ENCODE peak calls at places on chromosome 17, in five cellular contexts. E is hippocampal formation, P is EL, O is fibroblast of lung, N is T47D. F is an unnamed sample.

GRCh38 chr17:17188586-17188985 is 17.5 kb downstream of the PLD6 start:
- DNase-seq in E (no peak), N (no peak), O (no peak), P (no peak), F (no peak)

GRCh38 chr17:35174835-35175334 is 19.3 kb downstream of the SLC35G3 start:
- DNase-seq in O (no peak), E (no peak), P (no peak), N (no peak), F (no peak)

GRCh38 chr17:33639103-33639991 is 346.3 kb upstream of the ASIC2 start:
- DNase-seq in N (no peak), P (no peak), E (no peak), O (no peak), F (no peak)

GRCh38 chr17:2789700-2790099 is 6.5 kb upstream of the RAP1GAP2 start:
- DNase-seq in E (no peak), N (no peak), O (no peak), P (no peak), F (no peak)

GRCh38 chr17:39703913-39704312 is 4.0 kb downstream of the ERBB2 start:
- DNase-seq in N (no peak), E (no peak), O (no peak), P (no peak), F (no peak)

GRCh38 chr17:68290268-68290954 is 516 bp downstream of the SLC16A6 start:
- DNase-seq in N (peak; percentile 60), O (no peak), E (no peak), P (peak; percentile 18), F (peak; percentile 24)

GRCh38 chr17:43467981-43468541 is 15.7 kb upstream of the DHX8 start:
- DNase-seq in P (peak; percentile 93), E (no peak), O (peak; percentile 94), N (no peak), F (no peak)

GRCh38 chr17:1972429-1973160 is 52.5 kb downstream of the RTN4RL1 start:
- DNase-seq in E (no peak), O (no peak), P (no peak), N (no peak), F (no peak)

GRCh38 chr17:61611323-61611722 is 20.3 kb upstream of the NACA2 start:
- DNase-seq in E (no peak), O (no peak), P (no peak), N (no peak), F (no peak)

GRCh38 chr17:19533718-19534561 is at the start of gene SLC47A1:
- DNase-seq in N (peak; percentile 69), P (peak; percentile 57), O (peak; percentile 37), E (no peak), F (peak; percentile 4)

GRCh38 chr17:79793924-79794304 is 3.0 kb downstream of the CBX8 start:
- DNase-seq in P (peak; percentile 72), E (no peak), N (no peak), O (peak; percentile 52), F (no peak)

GRCh38 chr17:32549559-32549958 is 62.8 kb downstream of the CDK5R1 start:
- DNase-seq in E (no peak), P (no peak), O (no peak), N (no peak), F (no peak)

GRCh38 chr17:58156839-58157803 is 8.9 kb downstream of the OR4D1 start:
- DNase-seq in O (peak; percentile 9), E (no peak), N (no peak), P (peak; percentile 5), F (no peak)

GRCh38 chr17:21214015-21214776 is at the start of gene TMEM11:
- DNase-seq in P (peak; percentile 94), N (peak; percentile 92), O (peak; percentile 96), E (peak; percentile 95), F (peak; percentile 92)

GRCh38 chr17:57739402-57740224 is 5.5 kb downstream of the CCDC182 start:
- DNase-seq in P (no peak), E (no peak), N (peak; percentile 54), O (no peak), F (peak; percentile 28)

GRCh38 chr17:2364132-2365116 is 27.1 kb downstream of the SGSM2 start:
- DNase-seq in O (no peak), N (no peak), E (no peak), P (no peak), F (no peak)

GRCh38 chr17:34997355-34997862 is 17.1 kb downstream of the LIG3 start:
- DNase-seq in O (peak; percentile 90), E (no peak), N (peak; percentile 58), P (no peak), F (no peak)

GRCh38 chr17:76536511-76537287 is 810 bp downstream of the CYGB start:
- DNase-seq in O (no peak), P (no peak), E (no peak), N (no peak), F (no peak)

GRCh38 chr17:40579471-40579870 is 14.2 kb upstream of the CCR7 start:
- DNase-seq in N (peak; percentile 82), O (no peak), E (no peak), P (no peak), F (no peak)

GRCh38 chr17:2735896-2736295 is 13.6 kb downstream of the CCDC92B start:
- DNase-seq in P (no peak), O (no peak), N (no peak), E (no peak), F (no peak)

GRCh38 chr17:68378202-68379149 is 78.8 kb downstream of the WIPI1 start:
- DNase-seq in P (peak; percentile 92), N (peak; percentile 97), E (peak; percentile 7), O (peak; percentile 82), F (peak; percentile 14)

GRCh38 chr17:55587608-55588139 is 76.4 kb upstream of the SMIM36 start:
- DNase-seq in E (no peak), N (no peak), O (peak; percentile 12), P (no peak), F (no peak)

GRCh38 chr17:43881176-43881575 is 26.2 kb downstream of the MPP2 start:
- DNase-seq in N (no peak), P (no peak), O (no peak), E (no peak), F (no peak)

GRCh38 chr17:45857977-45858708 is 13.5 kb downstream of the SPPL2C start:
- DNase-seq in N (peak; percentile 86), P (peak; percentile 33), O (peak; percentile 18), E (no peak), F (peak; percentile 60)

GRCh38 chr17:61389670-61390478 is 9.8 kb upstream of the TBX2 start:
- DNase-seq in O (no peak), E (no peak), P (peak; percentile 32), N (peak; percentile 53), F (peak; percentile 65)

GRCh38 chr17:47841488-47842308 is 625 bp upstream of the SCRN2 start:
- DNase-seq in O (no peak), E (no peak), N (no peak), P (no peak), F (no peak)

GRCh38 chr17:34010534-34010933 is 244.6 kb upstream of the CCL2 start:
- DNase-seq in O (no peak), N (no peak), E (no peak), P (no peak), F (no peak)

GRCh38 chr17:57881143-57881542 is 31.3 kb upstream of the MRPS23 start:
- DNase-seq in N (no peak), E (no peak), O (peak; percentile 95), P (peak; percentile 51), F (no peak)

GRCh38 chr17:18033442-18034099 is 5.4 kb downstream of the ATPAF2 start:
- DNase-seq in N (peak; percentile 84), E (peak; percentile 90), O (peak; percentile 80), P (peak; percentile 80), F (peak; percentile 47)

GRCh38 chr17:75346906-75347305 is 57.7 kb upstream of the SLC25A19 start:
- DNase-seq in P (peak; percentile 25), N (no peak), E (no peak), O (peak; percentile 78), F (peak; percentile 30)

GRCh38 chr17:35972945-35973332 is 8.4 kb downstream of the CCL16 start:
- DNase-seq in N (no peak), O (no peak), E (no peak), P (no peak), F (no peak)

GRCh38 chr17:27466748-27467375 is 10.6 kb downstream of the KSR1 start:
- DNase-seq in O (no peak), N (no peak), E (no peak), P (no peak), F (no peak)

GRCh38 chr17:42333053-42333452 is 44.8 kb downstream of the STAT5A start:
- DNase-seq in E (no peak), N (no peak), P (no peak), O (no peak), F (no peak)